ENCODE peak calls at places on chromosomes 4 and X, in ten cellular contexts. Y, Z, U, L, X, J, K, E, D and F are unnamed samples.

GRCh38 chrX:40091691-40092421 is 5.9 kb downstream of the BCOR start:
- DNase-seq in Y (no peak), Z (no peak), U (no peak), L (no peak), X (no peak), J (peak; percentile 68), K (no peak), E (no peak), D (no peak), F (no peak)

GRCh38 chr4:2333916-2334644 is 72.2 kb upstream of the MXD4 start:
- DNase-seq in Y (no peak), Z (no peak), U (no peak), L (no peak), X (no peak), J (no peak), K (no peak), E (peak; percentile 77), D (no peak), F (no peak)

GRCh38 chr4:42570221-42570620 is 86.7 kb downstream of the ATP8A1 start:
- DNase-seq in Y (no peak), Z (no peak), U (peak; percentile 42), L (no peak), X (no peak), J (peak; percentile 19), K (no peak), E (no peak), D (no peak), F (no peak)

GRCh38 chrX:153746359-153746758 is 17.7 kb upstream of the PLXNB3 start:
- DNase-seq in Y (no peak), Z (no peak), U (no peak), L (no peak), X (no peak), J (no peak), K (no peak), E (no peak), D (no peak), F (no peak)

GRCh38 chrX:68697465-68698125 is 50.1 kb downstream of the STARD8 start:
- DNase-seq in Y (no peak), Z (no peak), U (no peak), L (no peak), X (no peak), J (no peak), K (no peak), E (no peak), D (no peak), F (no peak)

GRCh38 chrX:106177106-106177981 is 9.2 kb downstream of the PWWP3B start:
- DNase-seq in Y (no peak), Z (no peak), U (no peak), L (no peak), X (no peak), J (no peak), K (no peak), E (peak; percentile 83), D (peak; percentile 87), F (no peak)

GRCh38 chr4:41569957-41570356 is 32.0 kb downstream of the LIMCH1 start:
- DNase-seq in Y (no peak), Z (no peak), U (no peak), L (no peak), X (no peak), J (no peak), K (no peak), E (no peak), D (no peak), F (no peak)

GRCh38 chrX:16445166-16445752 is 204.7 kb upstream of the S100G start:
- DNase-seq in Y (peak; percentile 20), Z (peak; percentile 26), U (no peak), L (peak; percentile 62), X (no peak), J (peak; percentile 20), K (peak; percentile 81), E (no peak), D (peak; percentile 80), F (peak; percentile 47)

GRCh38 chr4:3807861-3808521 is 41.8 kb downstream of the ADRA2C start:
- DNase-seq in Y (no peak), Z (no peak), U (no peak), L (no peak), X (no peak), J (no peak), K (no peak), E (no peak), D (no peak), F (no peak)

GRCh38 chrX:2397229-2397628 is 103.5 kb downstream of the DHRSX start:
- DNase-seq in Y (no peak), Z (no peak), U (no peak), L (no peak), X (no peak), J (no peak), K (peak; percentile 11), E (no peak), D (no peak), F (no peak)

GRCh38 chrX:134727363-134727762 is 69.1 kb upstream of the PLAC1 start:
- DNase-seq in Y (no peak), Z (no peak), U (no peak), L (peak; percentile 73), X (no peak), J (no peak), K (no peak), E (no peak), D (no peak), F (no peak)

GRCh38 chr4:61200991-61201526 is 933 bp downstream of the ADGRL3 start:
- DNase-seq in Y (peak; percentile 46), Z (peak; percentile 37), U (no peak), L (peak; percentile 14), X (no peak), J (no peak), K (no peak), E (peak; percentile 81), D (peak; percentile 83), F (no peak)

GRCh38 chr4:15585331-15585730 is 69.8 kb downstream of the FBXL5 start:
- DNase-seq in Y (no peak), Z (no peak), U (no peak), L (no peak), X (no peak), J (no peak), K (no peak), E (no peak), D (no peak), F (no peak)

GRCh38 chr4:147927377-147928137 is 195.7 kb downstream of the ARHGAP10 start:
- DNase-seq in Y (no peak), Z (no peak), U (no peak), L (peak; percentile 24), X (peak; percentile 10), J (no peak), K (no peak), E (no peak), D (peak; percentile 7), F (peak; percentile 64)

GRCh38 chr4:73451404-73451803 is 15.4 kb downstream of the AFP start:
- DNase-seq in Y (no peak), Z (peak; percentile 7), U (peak; percentile 14), L (no peak), X (no peak), J (no peak), K (no peak), E (no peak), D (peak; percentile 95), F (no peak)

GRCh38 chr4:110480031-110480549 is 4.1 kb downstream of the ENPEP start:
- DNase-seq in Y (peak; percentile 4), Z (peak; percentile 70), U (peak; percentile 53), L (peak; percentile 30), X (no peak), J (no peak), K (no peak), E (no peak), D (no peak), F (peak; percentile 41)

GRCh38 chr4:88240297-88240714 is 44.1 kb downstream of the PPM1K start:
- DNase-seq in Y (no peak), Z (no peak), U (no peak), L (no peak), X (no peak), J (peak; percentile 15), K (no peak), E (no peak), D (no peak), F (no peak)